ENCODE peak calls at places on chromosomes 12 and 14, in four cellular contexts. Y is SK-N-SH treated with all-trans-retinoic acid at 6 μM for 48 hours, S is aorta, K is K562. T is an unnamed sample.

GRCh38 chr12:66612053-66612775 is 66.7 kb downstream of the GRIP1 start:
- ATAC-seq in Y (no peak), S (no peak), K (no peak), T (no peak)

GRCh38 chr12:112599871-112600270 is 181.1 kb downstream of the PTPN11 start:
- ATAC-seq in Y (no peak), S (no peak), K (no peak), T (no peak)

GRCh38 chr14:59240356-59240755 is 51.9 kb downstream of the DAAM1 start:
- ATAC-seq in Y (no peak), S (no peak), K (no peak), T (no peak)

GRCh38 chr12:125406131-125406530 is 340.9 kb downstream of the AACS start:
- ATAC-seq in Y (no peak), S (no peak), K (no peak), T (no peak)

GRCh38 chr14:81454572-81455218 is 54.6 kb upstream of the STON2 start:
- ATAC-seq in Y (no peak), S (no peak), K (no peak), T (no peak)

GRCh38 chr12:47834199-47835016 is 14.7 kb upstream of the HDAC7 start:
- ATAC-seq in Y (no peak), S (no peak), K (peak; percentile 41), T (no peak)

GRCh38 chr14:76006253-76006652 is 20.7 kb downstream of the IFT43 start:
- ATAC-seq in Y (no peak), S (no peak), K (no peak), T (no peak)

GRCh38 chr12:108691995-108692808 is 39.1 kb downstream of the CORO1C start:
- ATAC-seq in Y (peak; percentile 5), S (peak; percentile 43), K (no peak), T (no peak)

GRCh38 chr14:52399886-52400599 is 85.9 kb downstream of the PTGER2 start:
- ATAC-seq in Y (peak; percentile 81), S (no peak), K (peak; percentile 33), T (no peak)

GRCh38 chr12:64560395-64561301 is 49.6 kb upstream of the RASSF3 start:
- ATAC-seq in Y (peak; percentile 91), S (no peak), K (peak; percentile 55), T (peak; percentile 52)